ENCODE peak calls at places on chromosomes 16 and 17, in eight cellular contexts. One of them, this sample, is unnamed.

GRCh38 chr16:19894586-19894985 is 9.9 kb upstream of the GPRC5B start:
- DNase-seq in HFFc6: no peak
- DNase-seq in NCI-H1092: no peak
- DNase-seq in OCI-LY7: no peak
- DNase-seq in astrocyte: no peak
- DNase-seq in mucosa of gallbladder: no peak
- DNase-seq in activated T-helper 1 cell treated with anti-CD3 and anti-CD28 coated beads, Interleukin-12 subunit alpha, Interleukin-12 subunit beta, Interleukin-2, Interleukin-4 antibody, amounts not matched to agents 30 ng/mL and 10 ng/mL and 1 ng/mL, durations not matched to agents 14 hours and 24 hours and 36 hours: no peak
- DNase-seq in hippocampal formation: no peak
- DNase-seq in this sample: no peak

GRCh38 chr16:82715160-82715559 is 88.4 kb downstream of the CDH13 start:
- DNase-seq in activated T-helper 1 cell treated with anti-CD3 and anti-CD28 coated beads, Interleukin-12 subunit alpha, Interleukin-12 subunit beta, Interleukin-2, Interleukin-4 antibody, amounts not matched to agents 30 ng/mL and 10 ng/mL and 1 ng/mL, durations not matched to agents 14 hours and 24 hours and 36 hours: no peak
- DNase-seq in hippocampal formation: no peak
- DNase-seq in astrocyte: no peak
- DNase-seq in NCI-H1092: no peak
- DNase-seq in mucosa of gallbladder: no peak
- DNase-seq in HFFc6: no peak
- DNase-seq in OCI-LY7: no peak
- DNase-seq in this sample: no peak

GRCh38 chr17:1490643-1491405 is 1.7 kb downstream of the MYO1C start:
- DNase-seq in hippocampal formation: peak
- DNase-seq in HFFc6: no peak
- DNase-seq in mucosa of gallbladder: peak
- DNase-seq in OCI-LY7: peak
- DNase-seq in NCI-H1092: no peak
- DNase-seq in activated T-helper 1 cell treated with anti-CD3 and anti-CD28 coated beads, Interleukin-12 subunit alpha, Interleukin-12 subunit beta, Interleukin-2, Interleukin-4 antibody, amounts not matched to agents 30 ng/mL and 10 ng/mL and 1 ng/mL, durations not matched to agents 14 hours and 24 hours and 36 hours: peak
- DNase-seq in astrocyte: no peak
- DNase-seq in this sample: peak

GRCh38 chr17:13542612-13543011 is 59.1 kb downstream of the HS3ST3A1 start:
- DNase-seq in OCI-LY7: no peak
- DNase-seq in activated T-helper 1 cell treated with anti-CD3 and anti-CD28 coated beads, Interleukin-12 subunit alpha, Interleukin-12 subunit beta, Interleukin-2, Interleukin-4 antibody, amounts not matched to agents 30 ng/mL and 10 ng/mL and 1 ng/mL, durations not matched to agents 14 hours and 24 hours and 36 hours: no peak
- DNase-seq in HFFc6: peak
- DNase-seq in hippocampal formation: no peak
- DNase-seq in astrocyte: no peak
- DNase-seq in mucosa of gallbladder: no peak
- DNase-seq in NCI-H1092: no peak
- DNase-seq in this sample: no peak

GRCh38 chr17:72602517-72603345 is 481.9 kb downstream of the SOX9 start:
- DNase-seq in mucosa of gallbladder: peak
- DNase-seq in OCI-LY7: peak
- DNase-seq in NCI-H1092: no peak
- DNase-seq in hippocampal formation: no peak
- DNase-seq in HFFc6: peak
- DNase-seq in astrocyte: peak
- DNase-seq in activated T-helper 1 cell treated with anti-CD3 and anti-CD28 coated beads, Interleukin-12 subunit alpha, Interleukin-12 subunit beta, Interleukin-2, Interleukin-4 antibody, amounts not matched to agents 30 ng/mL and 10 ng/mL and 1 ng/mL, durations not matched to agents 14 hours and 24 hours and 36 hours: no peak
- DNase-seq in this sample: no peak

GRCh38 chr16:55499281-55499680 is 9.6 kb upstream of the LPCAT2 start:
- DNase-seq in activated T-helper 1 cell treated with anti-CD3 and anti-CD28 coated beads, Interleukin-12 subunit alpha, Interleukin-12 subunit beta, Interleukin-2, Interleukin-4 antibody, amounts not matched to agents 30 ng/mL and 10 ng/mL and 1 ng/mL, durations not matched to agents 14 hours and 24 hours and 36 hours: no peak
- DNase-seq in NCI-H1092: no peak
- DNase-seq in mucosa of gallbladder: no peak
- DNase-seq in hippocampal formation: no peak
- DNase-seq in HFFc6: no peak
- DNase-seq in astrocyte: no peak
- DNase-seq in OCI-LY7: no peak
- DNase-seq in this sample: no peak

GRCh38 chr16:21603920-21604319 is 4.5 kb downstream of the METTL9 start:
- DNase-seq in mucosa of gallbladder: no peak
- DNase-seq in OCI-LY7: no peak
- DNase-seq in astrocyte: peak
- DNase-seq in NCI-H1092: no peak
- DNase-seq in HFFc6: no peak
- DNase-seq in hippocampal formation: no peak
- DNase-seq in activated T-helper 1 cell treated with anti-CD3 and anti-CD28 coated beads, Interleukin-12 subunit alpha, Interleukin-12 subunit beta, Interleukin-2, Interleukin-4 antibody, amounts not matched to agents 30 ng/mL and 10 ng/mL and 1 ng/mL, durations not matched to agents 14 hours and 24 hours and 36 hours: no peak
- DNase-seq in this sample: no peak

GRCh38 chr16:67873435-67874146 is 739 bp downstream of the EDC4 start:
- DNase-seq in hippocampal formation: no peak
- DNase-seq in activated T-helper 1 cell treated with anti-CD3 and anti-CD28 coated beads, Interleukin-12 subunit alpha, Interleukin-12 subunit beta, Interleukin-2, Interleukin-4 antibody, amounts not matched to agents 30 ng/mL and 10 ng/mL and 1 ng/mL, durations not matched to agents 14 hours and 24 hours and 36 hours: no peak
- DNase-seq in OCI-LY7: peak
- DNase-seq in mucosa of gallbladder: no peak
- DNase-seq in astrocyte: no peak
- DNase-seq in HFFc6: no peak
- DNase-seq in NCI-H1092: no peak
- DNase-seq in this sample: no peak

GRCh38 chr16:81526935-81527334 is 82.3 kb downstream of the CMIP start:
- DNase-seq in activated T-helper 1 cell treated with anti-CD3 and anti-CD28 coated beads, Interleukin-12 subunit alpha, Interleukin-12 subunit beta, Interleukin-2, Interleukin-4 antibody, amounts not matched to agents 30 ng/mL and 10 ng/mL and 1 ng/mL, durations not matched to agents 14 hours and 24 hours and 36 hours: no peak
- DNase-seq in NCI-H1092: no peak
- DNase-seq in hippocampal formation: no peak
- DNase-seq in HFFc6: no peak
- DNase-seq in astrocyte: peak
- DNase-seq in mucosa of gallbladder: peak
- DNase-seq in OCI-LY7: no peak
- DNase-seq in this sample: no peak

GRCh38 chr17:15469260-15469659 is 1.8 kb upstream of the CDRT4 start:
- DNase-seq in astrocyte: peak
- DNase-seq in activated T-helper 1 cell treated with anti-CD3 and anti-CD28 coated beads, Interleukin-12 subunit alpha, Interleukin-12 subunit beta, Interleukin-2, Interleukin-4 antibody, amounts not matched to agents 30 ng/mL and 10 ng/mL and 1 ng/mL, durations not matched to agents 14 hours and 24 hours and 36 hours: no peak
- DNase-seq in OCI-LY7: no peak
- DNase-seq in mucosa of gallbladder: no peak
- DNase-seq in NCI-H1092: peak
- DNase-seq in HFFc6: no peak
- DNase-seq in hippocampal formation: no peak
- DNase-seq in this sample: no peak

GRCh38 chr16:2237552-2238395 is 1.5 kb downstream of the DNASE1L2 start:
- DNase-seq in OCI-LY7: no peak
- DNase-seq in NCI-H1092: no peak
- DNase-seq in HFFc6: no peak
- DNase-seq in hippocampal formation: no peak
- DNase-seq in activated T-helper 1 cell treated with anti-CD3 and anti-CD28 coated beads, Interleukin-12 subunit alpha, Interleukin-12 subunit beta, Interleukin-2, Interleukin-4 antibody, amounts not matched to agents 30 ng/mL and 10 ng/mL and 1 ng/mL, durations not matched to agents 14 hours and 24 hours and 36 hours: no peak
- DNase-seq in astrocyte: no peak
- DNase-seq in mucosa of gallbladder: no peak
- DNase-seq in this sample: no peak

GRCh38 chr16:66444049-66444481 is 17.0 kb downstream of the BEAN1 start:
- DNase-seq in mucosa of gallbladder: no peak
- DNase-seq in OCI-LY7: no peak
- DNase-seq in HFFc6: no peak
- DNase-seq in astrocyte: no peak
- DNase-seq in activated T-helper 1 cell treated with anti-CD3 and anti-CD28 coated beads, Interleukin-12 subunit alpha, Interleukin-12 subunit beta, Interleukin-2, Interleukin-4 antibody, amounts not matched to agents 30 ng/mL and 10 ng/mL and 1 ng/mL, durations not matched to agents 14 hours and 24 hours and 36 hours: no peak
- DNase-seq in hippocampal formation: no peak
- DNase-seq in NCI-H1092: no peak
- DNase-seq in this sample: no peak

GRCh38 chr16:5007256-5007655 is 26.5 kb downstream of the NAGPA start:
- DNase-seq in NCI-H1092: no peak
- DNase-seq in activated T-helper 1 cell treated with anti-CD3 and anti-CD28 coated beads, Interleukin-12 subunit alpha, Interleukin-12 subunit beta, Interleukin-2, Interleukin-4 antibody, amounts not matched to agents 30 ng/mL and 10 ng/mL and 1 ng/mL, durations not matched to agents 14 hours and 24 hours and 36 hours: no peak
- DNase-seq in OCI-LY7: no peak
- DNase-seq in mucosa of gallbladder: no peak
- DNase-seq in HFFc6: no peak
- DNase-seq in hippocampal formation: no peak
- DNase-seq in astrocyte: no peak
- DNase-seq in this sample: no peak

GRCh38 chr17:48756816-48757215 is 28.3 kb upstream of the HOXB13 start:
- DNase-seq in hippocampal formation: no peak
- DNase-seq in activated T-helper 1 cell treated with anti-CD3 and anti-CD28 coated beads, Interleukin-12 subunit alpha, Interleukin-12 subunit beta, Interleukin-2, Interleukin-4 antibody, amounts not matched to agents 30 ng/mL and 10 ng/mL and 1 ng/mL, durations not matched to agents 14 hours and 24 hours and 36 hours: no peak
- DNase-seq in OCI-LY7: no peak
- DNase-seq in NCI-H1092: peak
- DNase-seq in astrocyte: no peak
- DNase-seq in HFFc6: no peak
- DNase-seq in mucosa of gallbladder: no peak
- DNase-seq in this sample: no peak

GRCh38 chr17:42891539-42892152 is 9.0 kb upstream of the G6PC1 start:
- DNase-seq in astrocyte: no peak
- DNase-seq in mucosa of gallbladder: peak
- DNase-seq in activated T-helper 1 cell treated with anti-CD3 and anti-CD28 coated beads, Interleukin-12 subunit alpha, Interleukin-12 subunit beta, Interleukin-2, Interleukin-4 antibody, amounts not matched to agents 30 ng/mL and 10 ng/mL and 1 ng/mL, durations not matched to agents 14 hours and 24 hours and 36 hours: no peak
- DNase-seq in HFFc6: no peak
- DNase-seq in OCI-LY7: no peak
- DNase-seq in NCI-H1092: no peak
- DNase-seq in hippocampal formation: no peak
- DNase-seq in this sample: no peak

GRCh38 chr17:72378414-72379395 is 257.9 kb downstream of the SOX9 start:
- DNase-seq in NCI-H1092: peak
- DNase-seq in astrocyte: no peak
- DNase-seq in mucosa of gallbladder: no peak
- DNase-seq in HFFc6: no peak
- DNase-seq in OCI-LY7: no peak
- DNase-seq in activated T-helper 1 cell treated with anti-CD3 and anti-CD28 coated beads, Interleukin-12 subunit alpha, Interleukin-12 subunit beta, Interleukin-2, Interleukin-4 antibody, amounts not matched to agents 30 ng/mL and 10 ng/mL and 1 ng/mL, durations not matched to agents 14 hours and 24 hours and 36 hours: no peak
- DNase-seq in hippocampal formation: no peak
- DNase-seq in this sample: no peak

This sample was measured in natural killer cell treated with Interleukin-12 subunit alpha and Interleukin-12 subunit beta and Interleukin-15 and Interleukin-18, amount 100 ng/mL, for 72 hours.